ENCODE peak calls at places on chromosomes 3 and 15, in nine cellular contexts. R is RWPE2; N is CD4-positive, alpha-beta T cell; B is foreskin keratinocyte; S is uterus; K is stomach; P is upper lobe of right lung; Y is IMR-90; J is K562. T is an unnamed sample.

GRCh38 chr3:52052831-52053306 is 3.5 kb downstream of the DUSP7 start:
- DNase-seq in S (peak; percentile 87), N (peak; percentile 30), Y (peak; percentile 77), R (peak; percentile 85), P (peak; percentile 90), J (peak; percentile 45), B (peak; percentile 59), K (peak; percentile 83), T (peak; percentile 30)

GRCh38 chr3:10580426-10580825 is 75.0 kb upstream of the ATP2B2 start:
- DNase-seq in S (no peak), N (no peak), B (no peak), R (no peak), P (no peak), Y (no peak), J (no peak), K (no peak), T (no peak)

GRCh38 chr15:100131321-100132224 is 210.2 kb downstream of the ADAMTS17 start:
- DNase-seq in S (no peak), K (peak; percentile 41), J (peak; percentile 78), B (no peak), Y (peak; percentile 39), N (no peak), P (no peak), R (no peak), T (no peak)

GRCh38 chr3:15819043-15819442 is 21.3 kb upstream of the ANKRD28 start:
- DNase-seq in R (no peak), J (no peak), K (no peak), P (no peak), B (no peak), Y (no peak), S (no peak), N (no peak), T (no peak)

GRCh38 chr3:143158549-143158988 is 39.0 kb downstream of the CHST2 start:
- DNase-seq in R (no peak), B (peak; percentile 92), J (no peak), K (no peak), S (no peak), P (no peak), Y (peak; percentile 59), N (no peak), T (no peak)

GRCh38 chr3:195040094-195040493 is 230.9 kb downstream of the XXYLT1 start:
- DNase-seq in P (peak; percentile 79), K (no peak), N (no peak), S (no peak), B (no peak), J (no peak), R (no peak), Y (no peak), T (no peak)

GRCh38 chr3:53046171-53047170 is 598 bp upstream of the SFMBT1 start:
- DNase-seq in P (peak; percentile 81), R (peak; percentile 67), J (no peak), S (peak; percentile 36), Y (peak; percentile 11), B (no peak), K (peak; percentile 53), N (peak; percentile 57), T (no peak)

GRCh38 chr3:11764931-11765363 is 81.7 kb downstream of the TAMM41 start:
- DNase-seq in K (no peak), N (no peak), J (no peak), P (no peak), R (no peak), B (peak; percentile 96), Y (peak; percentile 84), S (no peak), T (peak; percentile 39)

GRCh38 chr15:52481915-52482314 is 46.8 kb downstream of the MYO5A start:
- DNase-seq in Y (peak; percentile 84), J (no peak), P (no peak), N (peak; percentile 31), B (peak; percentile 85), R (no peak), S (no peak), K (no peak), T (peak; percentile 43)

GRCh38 chr15:38860253-38860652 is 295.6 kb upstream of the RASGRP1 start:
- DNase-seq in R (no peak), P (no peak), Y (no peak), K (no peak), B (no peak), S (no peak), N (no peak), J (no peak), T (no peak)

GRCh38 chr3:9944271-9944670 is 7.9 kb downstream of the PRRT3 start:
- DNase-seq in P (peak; percentile 51), S (no peak), K (no peak), N (no peak), Y (no peak), R (peak; percentile 53), J (no peak), B (no peak), T (no peak)

GRCh38 chr15:38610748-38611147 is 46.1 kb upstream of the RASGRP1 start:
- DNase-seq in K (no peak), N (no peak), P (no peak), S (no peak), R (no peak), B (no peak), J (no peak), Y (no peak), T (no peak)

GRCh38 chr3:45507820-45508317 is 86.7 kb upstream of the LIMD1 start:
- DNase-seq in Y (peak; percentile 87), R (no peak), B (no peak), S (no peak), K (no peak), J (no peak), P (no peak), N (no peak), T (no peak)
- TF ChIP-seq CTCF in Y (peak; percentile 62), R (no peak), B (peak; percentile 15), S (no peak), K (no peak), J (peak; percentile 70), P (peak; percentile 40), N (no peak), T (peak; percentile 81)

GRCh38 chr3:42519568-42519962 is 17.1 kb downstream of the VIPR1 start:
- DNase-seq in N (no peak), B (no peak), K (no peak), Y (no peak), S (no peak), J (no peak), P (no peak), R (no peak), T (no peak)
- H3K27ac ChIP-seq in N (peak overlapping the region; percentile 39), B (no peak overlapping the region), K (no peak overlapping the region), Y (no peak overlapping the region), S (no peak overlapping the region), J (no peak overlapping the region), P (peak overlapping the region; percentile 51), R (no peak overlapping the region), T (no peak overlapping the region)

GRCh38 chr15:82568986-82569385 is 28.7 kb upstream of the RPS17 start:
- DNase-seq in P (no peak), R (no peak), K (no peak), B (no peak), J (no peak), S (no peak), N (no peak), Y (no peak), T (no peak)
- H3K27me3 ChIP-seq in P (no peaks in the 10 kb centered on the region), R (no peaks in the 10 kb centered on the region), K (peaks cover 7% of the 10 kb centered on the region), B (peaks cover 41% of the 10 kb centered on the region), J (no peaks in the 10 kb centered on the region), S (no peaks in the 10 kb centered on the region), N (peaks cover 12% of the 10 kb centered on the region), Y (peaks cover 2% of the 10 kb centered on the region), T (no peaks in the 10 kb centered on the region)

GRCh38 chr3:125059488-125060245 is 3.9 kb upstream of the HEG1 start:
- DNase-seq in S (no peak), J (no peak), P (no peak), Y (peak; percentile 37), N (no peak), B (no peak), R (no peak), K (no peak), T (no peak)
- TF ChIP-seq CTCF in S (no peak), J (no peak), P (no peak), Y (no peak), N (no peak), B (no peak), R (no peak), K (no peak), T (peak; percentile 30)

GRCh38 chr15:62828364-62828763 is 214.2 kb upstream of the TPM1 start:
- DNase-seq in S (no peak), P (no peak), K (no peak), R (no peak), Y (no peak), N (no peak), B (no peak), J (no peak), T (no peak)
- H3K27ac ChIP-seq in S (no peak overlapping the region), P (no peak overlapping the region), K (no peak overlapping the region), R (no peak overlapping the region), Y (no peak overlapping the region), N (no peak overlapping the region), B (no peak overlapping the region), J (no peak overlapping the region), T (no peak overlapping the region)

DNA sequence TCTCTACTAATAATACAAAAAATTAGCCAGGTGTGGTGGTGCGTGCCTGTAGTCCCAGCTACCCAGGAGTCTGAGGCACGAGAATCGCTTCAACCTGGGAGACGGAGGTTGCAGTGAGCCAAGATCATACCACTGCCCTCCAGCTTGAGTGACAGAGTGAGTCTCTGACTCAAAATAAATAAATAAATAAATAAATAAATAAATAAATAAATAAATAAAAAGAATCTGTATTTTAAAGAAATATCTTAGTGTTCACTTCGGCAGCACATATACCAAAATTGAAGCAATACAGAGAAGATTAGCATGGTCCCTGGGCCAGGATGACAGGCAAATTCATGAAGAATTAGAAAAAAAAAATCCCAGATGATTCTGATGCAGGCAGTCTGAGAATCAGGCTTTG is 51.9 kb downstream of the ROBO2 start:
- DNase-seq in B (no peak), S (no peak), Y (no peak), J (no peak), N (no peak), R (no peak), K (no peak), P (no peak), T (no peak)
- H3K27me3 ChIP-seq in B (no peaks in the 10 kb centered on the region), S (no peaks in the 10 kb centered on the region), Y (no peaks in the 10 kb centered on the region), J (no peaks in the 10 kb centered on the region), N (no peaks in the 10 kb centered on the region), R (no peaks in the 10 kb centered on the region), K (no peaks in the 10 kb centered on the region), P (no peaks in the 10 kb centered on the region), T (no peaks in the 10 kb centered on the region)

GRCh38 chr3:48952510-48953118 is 34.0 kb downstream of the ARIH2 start:
- DNase-seq in S (no peak), Y (no peak), R (no peak), B (peak; percentile 11), J (no peak), N (peak; percentile 37), P (no peak), K (peak; percentile 60), T (no peak)
- TF ChIP-seq CTCF in S (no peak), Y (peak; percentile 34), R (peak; percentile 14), B (peak; percentile 60), J (peak; percentile 51), N (peak; percentile 57), P (peak; percentile 34), K (peak; percentile 13), T (peak; percentile 36)

T was measured in AG04450.